ENCODE peak calls at places on chromosome 1, in four cellular contexts. W is tibial artery, H is lower lobe of right lung, S is OCI-LY7. Z is an unnamed sample.

GRCh38 chr1:99456536-99456935 is 189.4 kb upstream of the PALMD start:
- DNase-seq in H (no peak), W (no peak), S (no peak), Z (no peak)

GRCh38 chr1:183879477-183879876 is 74.6 kb downstream of the RGL1 start:
- DNase-seq in H (no peak), S (no peak), W (no peak), Z (no peak)

GRCh38 chr1:211752317-211752716 is 76.9 kb upstream of the NEK2 start:
- DNase-seq in W (no peak), S (no peak), H (no peak), Z (no peak)

GRCh38 chr1:107920578-107920977 is 44.4 kb downstream of the VAV3 start:
- DNase-seq in H (no peak), S (no peak), W (no peak), Z (no peak)

GRCh38 chr1:15394261-15394543 is 15.5 kb upstream of the EFHD2 start:
- DNase-seq in W (no peak), S (no peak), H (no peak), Z (no peak)

GRCh38 chr1:66597500-66597899 is 63.5 kb downstream of the SGIP1 start:
- DNase-seq in S (no peak), W (no peak), H (no peak), Z (no peak)

GRCh38 chr1:235873045-235873444 is 6.3 kb upstream of the LYST start:
- DNase-seq in H (no peak), S (no peak), W (no peak), Z (no peak)

GRCh38 chr1:230169454-230170152 is 102.6 kb downstream of the GALNT2 start:
- DNase-seq in H (no peak), S (peak; percentile 30), W (no peak), Z (no peak)

GRCh38 chr1:15008783-15009709 is 144.5 kb upstream of the TMEM51 start:
- DNase-seq in S (no peak), H (no peak), W (no peak), Z (no peak)

GRCh38 chr1:235601087-235601486 is 48.5 kb downstream of the GNG4 start:
- DNase-seq in W (no peak), S (peak; percentile 35), H (no peak), Z (no peak)

GRCh38 chr1:198876371-198876871 is 237.6 kb downstream of the PTPRC start:
- DNase-seq in S (no peak), H (no peak), W (no peak), Z (no peak)

GRCh38 chr1:107883562-107883961 is 81.4 kb downstream of the VAV3 start:
- DNase-seq in H (no peak), W (peak; percentile 23), S (no peak), Z (no peak)

GRCh38 chr1:33548721-33549120 is 76.3 kb downstream of the ZSCAN20 start:
- DNase-seq in W (no peak), H (no peak), S (no peak), Z (no peak)

GRCh38 chr1:205244383-205244782 is 16.6 kb downstream of the TMCC2 start:
- DNase-seq in H (no peak), W (no peak), S (no peak), Z (no peak)

GRCh38 chr1:94929351-94929814 is 2.5 kb upstream of the CNN3 start:
- DNase-seq in S (no peak), W (no peak), H (no peak), Z (no peak)

GRCh38 chr1:14678011-14678638 is 79.6 kb downstream of the KAZN start:
- DNase-seq in H (no peak), W (no peak), S (no peak), Z (no peak)

GRCh38 chr1:41353744-41354143 is 7.5 kb upstream of the FOXO6 start:
- DNase-seq in S (no peak), H (no peak), W (no peak), Z (no peak)

GRCh38 chr1:200376521-200376920 is 33.3 kb downstream of the ZNF281 start:
- DNase-seq in S (no peak), W (no peak), H (no peak), Z (no peak)

GRCh38 chr1:14946011-14946359 is 207.6 kb upstream of the TMEM51 start:
- DNase-seq in H (no peak), W (no peak), S (no peak), Z (no peak)

GRCh38 chr1:7683521-7683920 is 87.6 kb upstream of the VAMP3 start:
- DNase-seq in S (no peak), H (peak; percentile 32), W (no peak), Z (no peak)

GRCh38 chr1:246906833-246907232 is 24.9 kb downstream of the AHCTF1 start:
- DNase-seq in W (no peak), S (no peak), H (no peak), Z (no peak)

GRCh38 chr1:94801919-94802546 is 18.1 kb upstream of the SLC44A3 start:
- DNase-seq in W (peak; percentile 29), H (peak; percentile 54), S (peak; percentile 37), Z (peak; percentile 87)

GRCh38 chr1:74357150-74357549 is 122.0 kb downstream of the TNNI3K start:
- DNase-seq in S (no peak), W (no peak), H (no peak), Z (no peak)

GRCh38 chr1:30286241-30286983 is 437.0 kb downstream of the MATN1 start:
- DNase-seq in S (no peak), H (no peak), W (no peak), Z (peak; percentile 33)

GRCh38 chr1:162728597-162728996 is 61.9 kb upstream of the HSD17B7 start:
- DNase-seq in S (no peak), W (no peak), H (no peak), Z (no peak)

GRCh38 chr1:92882817-92883216 is 51.0 kb downstream of the RPL5 start:
- DNase-seq in W (no peak), H (no peak), S (peak; percentile 68), Z (no peak)

GRCh38 chr1:81679972-81680371 is 120.8 kb upstream of the ADGRL2 start:
- DNase-seq in W (no peak), S (no peak), H (no peak), Z (no peak)

GRCh38 chr1:160221089-160221488 is 15.9 kb downstream of the PEA15 start:
- DNase-seq in H (no peak), S (no peak), W (no peak), Z (no peak)

GRCh38 chr1:2925923-2926322 is 95.3 kb upstream of the ACTRT2 start:
- DNase-seq in S (no peak), H (no peak), W (peak; percentile 54), Z (no peak)

GRCh38 chr1:2927393-2927792 is 93.9 kb upstream of the ACTRT2 start:
- DNase-seq in W (peak; percentile 54), H (no peak), S (peak; percentile 5), Z (no peak)

GRCh38 chr1:2923351-2923750 is 97.9 kb upstream of the ACTRT2 start:
- DNase-seq in W (no peak), S (no peak), H (no peak), Z (no peak)

GRCh38 chr1:2926447-2927055 is 94.7 kb upstream of the ACTRT2 start:
- DNase-seq in H (no peak), W (no peak), S (no peak), Z (no peak)

DNA sequence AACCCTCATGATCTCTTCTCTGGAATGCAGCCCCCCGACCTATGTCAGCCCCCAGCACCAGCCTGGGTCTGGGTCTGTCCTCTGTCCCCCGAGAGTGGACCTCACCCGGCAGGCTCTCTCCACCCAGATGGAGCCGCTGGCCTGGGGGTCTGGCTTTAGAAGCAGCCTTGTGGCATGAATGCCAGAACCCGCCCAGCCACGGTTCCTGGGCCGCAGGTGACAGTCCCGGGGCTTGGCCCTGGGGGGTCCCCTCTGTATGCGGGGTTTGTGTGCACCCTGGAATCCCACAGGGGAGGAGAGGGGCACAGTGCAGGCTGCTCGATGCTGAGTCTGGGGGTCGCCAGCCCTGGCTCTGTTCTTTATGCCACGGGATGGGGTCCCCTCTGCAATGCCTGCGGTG is 96.0 kb upstream of the ACTRT2 start:
- DNase-seq in W (no peak), S (no peak), H (no peak), Z (no peak)
- H3K36me3 ChIP-seq in W (no peaks in the 10 kb centered on the region), S (no peaks in the 10 kb centered on the region), H (no peaks in the 10 kb centered on the region), Z (no peaks in the 10 kb centered on the region)

GRCh38 chr1:17024721-17025120 is 13.0 kb upstream of the ATP13A2 start:
- DNase-seq in W (no peak), H (no peak), S (no peak), Z (no peak)
- H3K36me3 ChIP-seq in W (peaks cover 92% of the 10 kb centered on the region), H (peaks cover 100% of the 10 kb centered on the region), S (peaks cover 97% of the 10 kb centered on the region), Z (peaks cover 92% of the 10 kb centered on the region)

GRCh38 chr1:156014829-156015228 is 5.9 kb downstream of the SSR2 start:
- DNase-seq in S (no peak), H (no peak), W (no peak), Z (no peak)

GRCh38 chr1:156006666-156007376 is 13.9 kb downstream of the SSR2 start:
- DNase-seq in W (no peak), S (no peak), H (no peak), Z (no peak)

GRCh38 chr1:156012051-156012817 is 8.5 kb downstream of the SSR2 start:
- DNase-seq in W (no peak), H (no peak), S (peak; percentile 54), Z (no peak)

GRCh38 chr1:156004843-156005593 is 15.7 kb downstream of the SSR2 start:
- DNase-seq in W (no peak), S (no peak), H (no peak), Z (no peak)

DNA sequence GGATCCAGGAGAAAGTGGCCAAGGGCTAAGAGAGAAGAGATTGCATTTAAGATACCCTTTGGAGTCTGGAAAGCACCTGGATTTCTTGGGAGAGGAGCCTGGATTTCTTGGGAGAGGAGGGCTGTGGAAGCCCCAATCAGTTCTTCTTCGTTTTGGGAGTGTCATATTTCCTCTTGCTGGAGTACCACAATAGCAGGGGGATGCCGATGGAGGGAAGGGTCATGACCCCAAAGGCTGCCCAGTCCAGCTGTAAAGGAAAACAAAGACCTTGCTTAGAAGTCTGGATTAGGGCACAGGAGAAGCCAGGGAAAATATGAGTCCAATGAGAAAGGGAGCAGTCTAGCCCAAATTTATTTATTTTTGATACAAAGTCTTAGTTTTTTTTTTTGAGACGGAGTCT is 11.3 kb downstream of the SSR2 start:
- DNase-seq in S (no peak), H (no peak), W (no peak), Z (no peak)
- H3K36me3 ChIP-seq in S (peaks cover 65% of the 10 kb centered on the region), H (peaks cover 74% of the 10 kb centered on the region), W (peaks cover 59% of the 10 kb centered on the region), Z (peaks cover 66% of the 10 kb centered on the region)

GRCh38 chr1:34950428-34950827 is 21.0 kb upstream of the DLGAP3 start:
- DNase-seq in W (no peak), S (no peak), H (no peak), Z (no peak)
- H3K36me3 ChIP-seq in W (no peaks in the 10 kb centered on the region), S (no peaks in the 10 kb centered on the region), H (no peaks in the 10 kb centered on the region), Z (no peaks in the 10 kb centered on the region)

GRCh38 chr1:43586136-43586726 is 55.5 kb downstream of the PTPRF start:
- DNase-seq in S (no peak), H (no peak), W (no peak), Z (no peak)

GRCh38 chr1:43587594-43587993 is 56.9 kb downstream of the PTPRF start:
- DNase-seq in H (no peak), W (no peak), S (no peak), Z (no peak)

GRCh38 chr1:43585596-43585995 is 54.9 kb downstream of the PTPRF start:
- DNase-seq in H (no peak), W (no peak), S (no peak), Z (no peak)

GRCh38 chr1:43588592-43588991 is 57.9 kb downstream of the PTPRF start:
- DNase-seq in S (no peak), W (no peak), H (no peak), Z (no peak)

GRCh38 chr1:43587001-43587400 is 56.3 kb downstream of the PTPRF start:
- DNase-seq in H (no peak), W (no peak), S (no peak), Z (no peak)
- H3K36me3 ChIP-seq in H (peaks cover 20% of the 10 kb centered on the region), W (peaks cover 23% of the 10 kb centered on the region), S (no peaks in the 10 kb centered on the region), Z (peaks cover 10% of the 10 kb centered on the region)

Z was measured in SJSA1.